ENCODE peak calls at places on chromosomes 5 and 9, in four cellular contexts. One of them, this sample, is unnamed.

GRCh38 chr5:33794550-33795300 is 97.1 kb downstream of the ADAMTS12 start:
- DNase-seq in AG04450: no peak
- DNase-seq in pulmonary artery endothelial cell: no peak
- DNase-seq in RPMI8226: no peak
- DNase-seq in this sample: no peak

GRCh38 chr9:38380872-38381534 is 11.5 kb upstream of the ALDH1B1 start:
- DNase-seq in AG04450: no peak
- DNase-seq in pulmonary artery endothelial cell: no peak
- DNase-seq in RPMI8226: no peak
- DNase-seq in this sample: no peak

GRCh38 chr9:88161144-88161543 is 22.9 kb upstream of the SPATA31C2 start:
- DNase-seq in AG04450: no peak
- DNase-seq in pulmonary artery endothelial cell: no peak
- DNase-seq in RPMI8226: no peak
- DNase-seq in this sample: no peak

GRCh38 chr9:2856400-2856799 is 12.5 kb upstream of the PUM3 start:
- DNase-seq in AG04450: no peak
- DNase-seq in pulmonary artery endothelial cell: no peak
- DNase-seq in RPMI8226: no peak
- DNase-seq in this sample: no peak

GRCh38 chr5:59254055-59254687 is 639.4 kb downstream of the PDE4D start:
- DNase-seq in AG04450: no peak
- DNase-seq in pulmonary artery endothelial cell: no peak
- DNase-seq in RPMI8226: no peak
- DNase-seq in this sample: no peak

GRCh38 chr9:106421772-106422171 is 441.2 kb upstream of the ZNF462 start:
- DNase-seq in AG04450: no peak
- DNase-seq in pulmonary artery endothelial cell: no peak
- DNase-seq in RPMI8226: no peak
- DNase-seq in this sample: no peak

GRCh38 chr5:139710370-139711066 is 62.4 kb downstream of the CXXC5 start:
- DNase-seq in AG04450: no peak
- DNase-seq in pulmonary artery endothelial cell: no peak
- DNase-seq in RPMI8226: peak; percentile 79
- DNase-seq in this sample: no peak

GRCh38 chr5:116395708-116396203 is 178.9 kb downstream of the SEMA6A start:
- DNase-seq in AG04450: no peak
- DNase-seq in pulmonary artery endothelial cell: no peak
- DNase-seq in RPMI8226: no peak
- DNase-seq in this sample: no peak

GRCh38 chr5:72425995-72426394 is 81.2 kb downstream of the ZNF366 start:
- DNase-seq in AG04450: no peak
- DNase-seq in pulmonary artery endothelial cell: no peak
- DNase-seq in RPMI8226: no peak
- DNase-seq in this sample: no peak

GRCh38 chr5:138573223-138573622 is 2.0 kb downstream of the HSPA9 start:
- DNase-seq in AG04450: no peak
- DNase-seq in pulmonary artery endothelial cell: no peak
- DNase-seq in RPMI8226: no peak
- DNase-seq in this sample: no peak

GRCh38 chr9:85262333-85262732 is 479.4 kb downstream of the AGTPBP1 start:
- DNase-seq in AG04450: no peak
- DNase-seq in pulmonary artery endothelial cell: no peak
- DNase-seq in RPMI8226: no peak
- DNase-seq in this sample: no peak